ENCODE peak calls at places on chromosomes 12 and 14, in six cellular contexts. W is GM12878; J is CD4-positive, alpha-beta memory T cell; F is heart right ventricle; C is CD8-positive, alpha-beta T cell; L is GM23338. E is an unnamed sample.

GRCh38 chr12:84732941-84733340 is 179.7 kb downstream of the SLC6A15 start:
- DNase-seq in F (no peak), W (no peak), J (no peak), L (no peak), C (no peak), E (no peak)

GRCh38 chr12:122533841-122534240 is 6.8 kb downstream of the KNTC1 start:
- DNase-seq in J (no peak), F (no peak), W (no peak), C (no peak), L (no peak), E (no peak)

GRCh38 chr12:26281320-26281719 is 85.9 kb downstream of the SSPN start:
- DNase-seq in W (no peak), L (no peak), C (no peak), F (no peak), J (no peak), E (no peak)

GRCh38 chr14:23365353-23366162 is 586 bp upstream of the EFS start:
- DNase-seq in C (no peak), L (peak; percentile 70), J (no peak), W (no peak), F (no peak), E (no peak)

GRCh38 chr14:104676694-104677505 is 12.5 kb upstream of the INF2 start:
- DNase-seq in W (no peak), L (peak; percentile 73), J (no peak), F (no peak), C (no peak), E (no peak)

GRCh38 chr12:57216014-57216891 is at the start of gene NXPH4:
- DNase-seq in W (no peak), J (peak; percentile 21), F (no peak), C (no peak), L (peak; percentile 86), E (no peak)

GRCh38 chr12:75961878-75962277 is 69.7 kb downstream of the PHLDA1 start:
- DNase-seq in W (no peak), C (no peak), F (no peak), J (no peak), L (no peak), E (no peak)

GRCh38 chr12:10641735-10642500 is 28.5 kb upstream of the MAGOHB start:
- DNase-seq in W (no peak), L (no peak), F (no peak), J (no peak), C (no peak), E (no peak)

GRCh38 chr12:77087427-77087826 is 22.1 kb upstream of the E2F7 start:
- DNase-seq in W (no peak), J (no peak), F (no peak), C (no peak), L (no peak), E (no peak)

GRCh38 chr14:33986804-33987203 is 35.9 kb upstream of the EGLN3 start:
- DNase-seq in J (no peak), W (no peak), C (no peak), F (no peak), L (peak; percentile 57), E (no peak)

GRCh38 chr14:101200008-101200649 is 296.6 kb upstream of the RTL1 start:
- DNase-seq in C (no peak), J (no peak), F (no peak), W (no peak), L (no peak), E (no peak)

GRCh38 chr14:20684662-20685456 is 499 bp downstream of the RNASE4 start:
- DNase-seq in F (peak; percentile 18), C (no peak), J (no peak), L (peak; percentile 66), W (no peak), E (peak; percentile 20)

GRCh38 chr12:22700126-22700525 is 75.2 kb downstream of the ETNK1 start:
- DNase-seq in J (no peak), L (no peak), W (no peak), C (no peak), F (no peak), E (no peak)

GRCh38 chr14:37131205-37131604 is 41.2 kb downstream of the SLC25A21 start:
- DNase-seq in C (no peak), F (no peak), J (no peak), L (no peak), W (no peak), E (no peak)

GRCh38 chr12:52454411-52455201 is 2.7 kb upstream of the KRT6B start:
- DNase-seq in J (no peak), F (no peak), W (no peak), L (peak; percentile 41), C (no peak), E (no peak)

GRCh38 chr14:38129705-38130104 is 78.0 kb upstream of the SSTR1 start:
- DNase-seq in F (no peak), W (no peak), C (no peak), L (no peak), J (peak; percentile 11), E (no peak)

GRCh38 chr12:75459755-75460154 is 20.8 kb upstream of the GLIPR1 start:
- DNase-seq in W (no peak), C (no peak), F (no peak), L (no peak), J (no peak), E (no peak)

GRCh38 chr12:14325716-14326343 is 39.7 kb upstream of the ATF7IP start:
- DNase-seq in F (no peak), L (no peak), W (no peak), C (no peak), J (no peak), E (no peak)

GRCh38 chr14:100132903-100133510 is 26.4 kb downstream of the DEGS2 start:
- DNase-seq in F (no peak), J (no peak), C (no peak), L (no peak), W (no peak), E (no peak)

GRCh38 chr12:5276327-5276880 is 155.5 kb upstream of the NTF3 start:
- DNase-seq in F (no peak), L (no peak), J (no peak), W (no peak), C (no peak), E (no peak)

GRCh38 chr12:104672096-104672445 is 215.3 kb downstream of the CHST11 start:
- DNase-seq in J (no peak), L (no peak), F (no peak), C (no peak), W (no peak), E (no peak)
- H3K4me3 ChIP-seq in J (no peak overlapping the region), L (no peak overlapping the region), F (no peak overlapping the region), C (no peak overlapping the region), W (no peak overlapping the region), E (no peak overlapping the region)

GRCh38 chr14:54652188-54652889 is 85.4 kb downstream of the SAMD4A start:
- DNase-seq in W (no peak), C (no peak), J (no peak), L (peak; percentile 97), F (peak; percentile 91), E (peak; percentile 74)
- H3K4me1 ChIP-seq in W (no peaks in the 10 kb centered on the region), C (no peaks in the 10 kb centered on the region), J (no peaks in the 10 kb centered on the region), L (peaks cover 24% of the 10 kb centered on the region), F (peaks cover 78% of the 10 kb centered on the region), E (peaks cover 67% of the 10 kb centered on the region)

GRCh38 chr14:80212025-80212402 is 710 bp upstream of the DIO2 start:
- DNase-seq in W (no peak), C (no peak), J (no peak), F (peak; percentile 10), L (peak; percentile 18), E (no peak)
- H3K4me3 ChIP-seq in W (no peak overlapping the region), C (no peak overlapping the region), J (no peak overlapping the region), F (peak overlapping the region; percentile 54), L (peak overlapping the region; percentile 33), E (peak overlapping the region; percentile 23)

GRCh38 chr14:75452324-75452723 is 24.5 kb downstream of the JDP2 start:
- DNase-seq in F (no peak), W (no peak), J (no peak), L (no peak), C (no peak), E (no peak)
- H3K4me1 ChIP-seq in F (peaks cover 95% of the 10 kb centered on the region), W (peaks cover 30% of the 10 kb centered on the region), J (no peaks in the 10 kb centered on the region), L (peaks cover 33% of the 10 kb centered on the region), C (no peaks in the 10 kb centered on the region), E (peaks cover 99% of the 10 kb centered on the region)

DNA sequence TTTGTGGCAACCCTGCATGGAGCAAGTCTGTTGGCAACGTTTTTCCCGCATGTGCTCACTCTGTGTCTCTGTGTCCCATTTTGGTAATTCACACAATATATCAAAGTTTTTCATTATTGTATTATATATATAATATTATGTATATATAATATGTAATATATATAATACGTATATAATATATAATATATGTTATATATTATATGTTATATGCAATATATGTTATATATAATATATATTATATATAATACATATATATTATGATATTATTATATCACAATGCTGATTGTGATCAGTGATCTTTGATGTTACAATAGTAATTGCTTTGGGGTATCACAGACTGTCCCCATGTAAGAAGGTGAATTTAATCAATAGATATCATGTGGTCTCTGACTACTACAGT is 84.8 kb downstream of the BICD1 start:
- DNase-seq in J (no peak), C (no peak), L (no peak), F (no peak), W (no peak), E (no peak)
- H3K4me3 ChIP-seq in J (no peak overlapping the region), C (no peak overlapping the region), L (no peak overlapping the region), F (no peak overlapping the region), W (no peak overlapping the region), E (no peak overlapping the region)

GRCh38 chr14:68677476-68677875 is 115.4 kb downstream of the ZFP36L1 start:
- DNase-seq in F (no peak), C (no peak), J (no peak), W (no peak), L (no peak), E (no peak)

GRCh38 chr14:68679746-68680467 is 113.0 kb downstream of the ZFP36L1 start:
- DNase-seq in F (no peak), W (no peak), C (no peak), J (no peak), L (no peak), E (no peak)

GRCh38 chr14:68679301-68679700 is 113.6 kb downstream of the ZFP36L1 start:
- DNase-seq in L (no peak), C (no peak), W (no peak), J (no peak), F (no peak), E (no peak)

GRCh38 chr14:68677901-68678300 is 115.0 kb downstream of the ZFP36L1 start:
- DNase-seq in F (no peak), W (no peak), L (no peak), J (no peak), C (no peak), E (peak; percentile 7)

DNA sequence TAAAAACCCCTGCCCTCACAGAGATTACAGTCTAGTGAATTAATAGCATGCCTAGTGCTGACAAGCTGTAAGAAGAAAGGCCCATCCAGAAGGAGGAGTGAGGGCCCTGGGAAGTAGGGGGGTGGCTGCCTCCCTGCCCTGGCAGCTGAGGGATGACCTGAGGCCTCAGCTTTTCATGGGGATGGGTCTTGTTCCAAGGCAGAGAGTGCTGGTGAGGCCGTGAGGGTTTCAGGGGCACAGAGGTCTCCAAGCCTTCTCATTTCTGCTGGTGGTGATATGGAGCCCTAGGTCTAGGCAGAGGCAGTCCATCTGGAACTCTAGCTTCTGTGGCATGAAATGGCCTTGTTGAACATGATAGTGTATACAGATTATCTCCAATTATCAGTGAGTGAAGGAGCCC is 114.4 kb downstream of the ZFP36L1 start:
- DNase-seq in C (no peak), F (no peak), W (no peak), L (no peak), J (no peak), E (no peak)
- H3K4me1 ChIP-seq in C (peaks cover 27% of the 10 kb centered on the region), F (peaks cover 38% of the 10 kb centered on the region), W (peaks cover 10% of the 10 kb centered on the region), L (peaks cover 23% of the 10 kb centered on the region), J (peaks cover 28% of the 10 kb centered on the region), E (peaks cover 24% of the 10 kb centered on the region)

E was measured in gastrocnemius medialis.